ENCODE peak calls at places on chromosomes 7 and 10, in nine cellular contexts. L is SK-N-SH, Z is GM23248, K is neural progenitor cell, R is A549, O is GM23338, S is hepatocyte, V is neuronal stem cell, Q is MM.1S. A is an unnamed sample.

GRCh38 chr7:38192347-38192746 is 14.3 kb downstream of the STARD3NL start:
- DNase-seq in L (no peak), Z (no peak), K (no peak), R (no peak), O (no peak), S (no peak), V (no peak), Q (no peak), A (no peak)

GRCh38 chr7:10085231-10085630 is 888.4 kb upstream of the PHF14 start:
- DNase-seq in L (no peak), Z (no peak), K (no peak), R (no peak), O (no peak), S (no peak), V (no peak), Q (no peak), A (no peak)

GRCh38 chr10:69446650-69447151 is 4.6 kb upstream of the TSPAN15 start:
- DNase-seq in L (no peak), Z (peak), K (no peak), R (peak), O (no peak), S (peak), V (no peak), Q (no peak), A (peak)

GRCh38 chr7:101620991-101621390 is 8.1 kb downstream of the MYL10 start:
- DNase-seq in L (peak), Z (no peak), K (no peak), R (no peak), O (no peak), S (no peak), V (no peak), Q (no peak), A (no peak)

GRCh38 chr10:102123223-102123622 is 3.1 kb upstream of the LDB1 start:
- DNase-seq in L (no peak), Z (no peak), K (no peak), R (no peak), O (no peak), S (no peak), V (no peak), Q (no peak), A (no peak)

GRCh38 chr7:107742678-107743566 is 1.0 kb upstream of the CBLL1 start:
- DNase-seq in L (peak), Z (no peak), K (peak), R (peak), O (peak), S (peak), V (peak), Q (no peak), A (no peak)

GRCh38 chr10:69644658-69645295 is 14.7 kb downstream of the FAM241B start:
- DNase-seq in L (peak), Z (peak), K (peak), R (peak), O (peak), S (peak), V (peak), Q (no peak), A (peak)

GRCh38 chr7:44188480-44189225 is 586 bp downstream of the GCK start:
- DNase-seq in L (no peak), Z (no peak), K (no peak), R (no peak), O (no peak), S (no peak), V (no peak), Q (no peak), A (no peak)

GRCh38 chr10:100325164-100325563 is 4.9 kb downstream of the PKD2L1 start:
- DNase-seq in L (no peak), Z (peak), K (peak), R (no peak), O (peak), S (no peak), V (no peak), Q (no peak), A (no peak)

GRCh38 chr10:48506147-48506917 is 98.5 kb downstream of the ARHGAP22 start:
- DNase-seq in L (peak), Z (peak), K (no peak), R (peak), O (no peak), S (peak), V (no peak), Q (peak), A (peak)

GRCh38 chr7:35277359-35277758 is 23.5 kb upstream of the TBX20 start:
- DNase-seq in L (no peak), Z (no peak), K (no peak), R (no peak), O (no peak), S (no peak), V (no peak), Q (no peak), A (no peak)

GRCh38 chr10:131983780-131984179 is 2.1 kb upstream of the BNIP3 start:
- DNase-seq in L (no peak), Z (peak), K (no peak), R (peak), O (no peak), S (peak), V (no peak), Q (no peak), A (no peak)

GRCh38 chr7:126529833-126530232 is 722.9 kb downstream of the GRM8 start:
- DNase-seq in L (no peak), Z (no peak), K (no peak), R (no peak), O (no peak), S (no peak), V (no peak), Q (no peak), A (no peak)

GRCh38 chr10:78899996-78900714 is 168.6 kb upstream of the ZMIZ1 start:
- DNase-seq in L (no peak), Z (no peak), K (no peak), R (no peak), O (peak), S (peak), V (no peak), Q (no peak), A (no peak)

GRCh38 chr10:26540601-26541000 is 102.5 kb downstream of the APBB1IP start:
- DNase-seq in L (no peak), Z (no peak), K (peak), R (no peak), O (peak), S (no peak), V (peak), Q (no peak), A (no peak)

GRCh38 chr7:38574121-38574520 is 57.1 kb downstream of the AMPH start:
- DNase-seq in L (no peak), Z (peak), K (no peak), R (no peak), O (no peak), S (no peak), V (no peak), Q (no peak), A (no peak)

GRCh38 chr10:113167702-113168101 is 217.7 kb downstream of the TCF7L2 start:
- DNase-seq in L (peak), Z (no peak), K (no peak), R (no peak), O (no peak), S (no peak), V (no peak), Q (no peak), A (no peak)

GRCh38 chr10:24518981-24519597 is 204.6 kb downstream of the ARHGAP21 start:
- DNase-seq in L (peak), Z (peak), K (peak), R (peak), O (peak), S (peak), V (peak), Q (no peak), A (peak)
- H3K4me2 ChIP-seq in L (no peak), Z (peak), K (no peak), R (peak), O (no peak), S (peak), V (no peak), Q (no peak), A (peak)

GRCh38 chr10:90983940-90984549 is 63.2 kb upstream of the ANKRD1 start:
- DNase-seq in L (no peak), Z (no peak), K (no peak), R (no peak), O (peak), S (no peak), V (no peak), Q (no peak), A (no peak)
- H3K4me2 ChIP-seq in L (no peak), Z (no peak), K (no peak), R (no peak), O (no peak), S (no peak), V (no peak), Q (no peak), A (no peak)

GRCh38 chr7:30020535-30020934 is 6.0 kb downstream of the FKBP14 start:
- DNase-seq in L (no peak), Z (no peak), K (no peak), R (no peak), O (no peak), S (no peak), V (no peak), Q (peak), A (no peak)

GRCh38 chr7:30023524-30023923 is 3.0 kb downstream of the FKBP14 start:
- DNase-seq in L (no peak), Z (no peak), K (no peak), R (no peak), O (no peak), S (no peak), V (no peak), Q (no peak), A (no peak)

GRCh38 chr7:30026229-30027064 is at the start of gene FKBP14:
- DNase-seq in L (peak), Z (peak), K (peak), R (peak), O (peak), S (peak), V (peak), Q (peak), A (peak)

GRCh38 chr7:30019960-30020359 is 6.5 kb downstream of the FKBP14 start:
- DNase-seq in L (no peak), Z (peak), K (no peak), R (no peak), O (no peak), S (no peak), V (no peak), Q (no peak), A (no peak)

DNA sequence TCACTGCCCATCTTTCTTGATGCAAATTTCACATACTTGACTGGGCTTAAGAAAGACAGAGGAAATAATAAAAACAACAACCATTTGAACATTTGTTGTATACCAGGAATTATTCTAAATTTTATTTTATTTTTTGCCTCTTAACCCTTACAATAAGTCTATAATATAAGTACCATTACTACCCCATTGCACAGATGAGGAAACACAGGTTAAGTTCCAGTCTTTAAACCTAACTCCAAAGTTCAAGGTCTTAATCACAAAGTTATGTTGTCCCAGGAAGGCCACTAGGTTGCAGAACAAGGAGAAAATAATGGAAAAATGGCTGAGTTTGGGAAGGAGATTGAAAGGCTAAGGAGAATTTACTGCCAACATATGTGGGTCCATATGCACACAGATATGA is 3.5 kb downstream of the FKBP14 start:
- DNase-seq in L (no peak), Z (no peak), K (no peak), R (no peak), O (no peak), S (no peak), V (no peak), Q (no peak), A (no peak)
- H3K4me2 ChIP-seq in L (no peak), Z (no peak), K (no peak), R (no peak), O (no peak), S (peak), V (no peak), Q (no peak), A (no peak)

DNA sequence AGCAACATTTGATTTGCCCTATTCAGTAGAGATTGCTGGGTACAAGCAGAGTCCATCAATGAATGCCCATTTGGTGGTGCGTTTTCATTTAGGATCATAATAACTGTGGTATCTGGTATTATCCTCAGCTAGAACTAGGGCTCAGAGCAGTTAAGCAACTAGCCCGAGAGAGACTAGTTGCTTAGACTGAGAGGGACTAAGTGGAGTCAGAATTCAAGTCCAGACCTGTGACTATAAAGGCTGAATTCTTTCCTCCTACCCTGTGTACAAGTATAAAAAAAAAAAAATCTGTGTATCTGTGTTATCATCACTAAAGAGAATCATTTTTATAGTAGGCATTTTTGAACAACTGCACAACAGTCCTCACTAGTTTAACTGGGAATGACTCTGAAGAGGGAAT is 45.3 kb upstream of the DKK1 start:
- DNase-seq in L (no peak), Z (no peak), K (no peak), R (no peak), O (no peak), S (no peak), V (no peak), Q (no peak), A (no peak)
- H3K4me2 ChIP-seq in L (no peak), Z (no peak), K (no peak), R (no peak), O (no peak), S (no peak), V (no peak), Q (no peak), A (no peak)

DNA sequence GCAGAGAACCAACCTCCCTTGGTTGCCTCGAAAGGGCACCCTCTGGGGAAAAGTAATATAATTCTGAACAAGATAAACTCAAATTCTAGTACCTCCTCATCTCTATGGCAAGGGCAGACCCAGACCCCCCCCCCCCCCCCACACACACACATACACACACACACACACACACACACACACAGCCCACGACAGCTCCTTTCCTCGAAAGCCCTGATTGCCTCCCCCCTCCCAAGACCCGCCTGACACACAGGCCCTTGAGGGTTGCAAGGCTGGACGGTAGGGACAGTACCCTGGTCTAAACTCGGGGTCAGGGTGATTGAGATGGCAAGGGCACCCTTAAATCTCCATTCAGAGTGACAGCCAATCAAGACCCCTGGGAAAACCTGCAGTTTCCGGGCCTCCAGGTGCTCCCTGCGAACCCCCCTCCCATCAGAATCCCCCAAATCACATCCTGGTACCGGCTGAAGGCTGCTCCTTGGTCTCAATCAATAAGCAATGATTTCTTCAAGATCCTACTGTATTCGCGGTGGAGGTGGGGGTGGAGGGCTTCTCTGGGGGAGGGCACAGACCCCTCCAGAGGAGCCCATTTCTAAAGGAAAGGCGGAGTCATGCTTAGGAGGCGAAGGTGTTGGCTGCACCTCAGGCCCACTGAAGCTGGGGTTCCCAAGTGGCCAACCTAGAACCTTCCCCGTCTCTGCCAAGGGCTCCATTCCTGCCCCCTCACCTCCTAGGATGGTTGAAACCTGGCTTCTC is 100.7 kb downstream of the HIP1 start:
- DNase-seq in L (peak), Z (no peak), K (peak), R (no peak), O (peak), S (no peak), V (no peak), Q (no peak), A (no peak)
- H3K4me2 ChIP-seq in L (peak), Z (peak), K (peak), R (peak), O (peak), S (peak), V (peak), Q (no peak), A (peak)

GRCh38 chr10:96374985-96375830 is 16.4 kb upstream of the OPALIN start:
- DNase-seq in L (peak), Z (peak), K (peak), R (peak), O (peak), S (peak), V (peak), Q (peak), A (peak)

GRCh38 chr10:96376483-96376882 is 17.7 kb upstream of the OPALIN start:
- DNase-seq in L (no peak), Z (no peak), K (no peak), R (no peak), O (no peak), S (no peak), V (no peak), Q (no peak), A (no peak)

GRCh38 chr10:96374639-96374984 is 15.8 kb upstream of the OPALIN start:
- DNase-seq in L (peak), Z (no peak), K (peak), R (no peak), O (peak), S (no peak), V (no peak), Q (no peak), A (no peak)

GRCh38 chr10:96371356-96371755 is 12.6 kb upstream of the OPALIN start:
- DNase-seq in L (no peak), Z (no peak), K (no peak), R (no peak), O (no peak), S (no peak), V (no peak), Q (no peak), A (no peak)

DNA sequence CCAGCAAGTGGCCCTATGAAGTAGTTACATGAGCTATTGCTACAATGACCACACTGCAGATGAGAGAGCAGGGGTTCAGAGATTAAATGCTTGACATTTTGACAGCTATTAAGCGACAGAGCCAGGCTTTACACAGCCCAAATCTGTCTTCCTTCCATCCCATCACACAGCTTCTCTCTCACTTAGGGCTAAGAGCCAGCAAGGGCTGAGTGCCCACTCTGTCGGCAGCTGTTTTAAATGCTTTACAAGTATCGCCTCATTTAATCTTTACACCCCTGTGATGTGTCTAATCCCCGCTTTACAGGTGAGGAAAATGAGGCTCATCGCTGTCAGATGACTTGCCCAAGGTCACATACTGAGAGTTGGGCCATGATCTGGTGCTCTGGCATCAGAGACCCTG is 15.2 kb upstream of the OPALIN start:
- DNase-seq in L (no peak), Z (no peak), K (no peak), R (no peak), O (no peak), S (no peak), V (no peak), Q (no peak), A (no peak)
- H3K4me2 ChIP-seq in L (no peak), Z (no peak), K (no peak), R (no peak), O (no peak), S (no peak), V (no peak), Q (no peak), A (no peak)

DNA sequence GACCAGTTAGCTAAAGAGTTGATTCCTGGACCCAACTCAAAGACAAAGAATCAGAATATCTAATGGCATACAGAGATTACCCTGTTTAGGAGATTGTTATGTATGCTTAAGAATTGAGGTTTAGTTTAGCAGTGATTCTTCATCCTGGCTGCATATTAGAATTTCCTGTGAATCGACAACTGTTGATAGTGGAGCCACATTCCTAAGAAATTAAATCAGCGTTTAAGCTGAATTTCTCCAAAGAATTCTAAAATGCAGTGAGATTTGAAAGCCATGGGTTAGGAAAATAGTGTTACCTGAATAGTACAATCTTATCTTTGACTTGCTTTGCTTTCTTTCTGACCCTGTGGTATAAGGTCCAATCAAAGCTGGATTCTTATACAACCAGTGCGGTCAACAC is 16.4 kb upstream of the FERD3L start:
- DNase-seq in L (no peak), Z (peak), K (no peak), R (no peak), O (no peak), S (no peak), V (no peak), Q (no peak), A (no peak)
- H3K4me2 ChIP-seq in L (no peak), Z (no peak), K (no peak), R (no peak), O (no peak), S (no peak), V (no peak), Q (no peak), A (no peak)

GRCh38 chr7:74028321-74028812 is 394 bp downstream of the ELN start:
- DNase-seq in L (no peak), Z (no peak), K (no peak), R (no peak), O (no peak), S (no peak), V (no peak), Q (no peak), A (no peak)

GRCh38 chr7:74026406-74027123 is 1.4 kb upstream of the ELN start:
- DNase-seq in L (peak), Z (peak), K (peak), R (peak), O (peak), S (peak), V (peak), Q (peak), A (peak)

GRCh38 chr7:74027124-74027682 is 770 bp upstream of the ELN start:
- DNase-seq in L (peak), Z (no peak), K (no peak), R (no peak), O (no peak), S (no peak), V (no peak), Q (no peak), A (no peak)

GRCh38 chr7:74029094-74029785 is 1.3 kb downstream of the ELN start:
- DNase-seq in L (no peak), Z (no peak), K (no peak), R (no peak), O (no peak), S (no peak), V (no peak), Q (no peak), A (no peak)

DNA sequence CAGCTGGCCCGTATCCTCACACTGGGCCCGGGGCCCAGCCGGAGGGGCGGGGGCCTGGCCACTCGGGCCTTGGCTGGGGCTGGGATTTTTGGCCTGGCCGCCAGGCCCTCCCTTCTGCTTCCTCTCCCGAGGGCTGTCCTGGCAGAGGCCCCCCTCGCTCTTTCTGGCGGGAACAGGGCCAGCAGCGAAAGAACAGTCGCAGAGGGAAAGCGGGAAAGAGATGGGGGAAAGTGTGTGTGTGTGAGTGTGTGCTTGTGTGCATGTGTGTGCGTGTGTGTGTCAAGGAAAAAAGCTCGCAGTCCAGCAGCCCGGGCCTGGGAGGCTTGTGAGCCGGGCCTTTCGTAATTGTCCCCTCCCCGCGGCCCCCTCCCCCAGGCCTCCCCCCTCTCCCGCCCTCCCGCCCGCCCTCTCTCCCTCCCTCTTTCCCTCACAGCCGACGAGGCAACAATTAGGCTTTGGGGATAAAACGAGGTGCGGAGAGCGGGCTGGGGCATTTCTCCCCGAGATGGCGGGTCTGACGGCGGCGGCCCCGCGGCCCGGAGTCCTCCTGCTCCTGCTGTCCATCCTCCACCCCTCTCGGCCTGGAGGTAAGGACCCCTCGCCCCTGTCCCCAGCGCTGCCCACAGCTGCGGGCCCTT is at the start of gene ELN:
- DNase-seq in L (peak), Z (peak), K (peak), R (no peak), O (peak), S (peak), V (no peak), Q (no peak), A (no peak)
- H3K4me2 ChIP-seq in L (no peak), Z (peak), K (peak), R (peak), O (peak), S (peak), V (peak), Q (no peak), A (peak)

GRCh38 chr10:12719365-12719764 is 282.1 kb downstream of the CCDC3 start:
- DNase-seq in L (no peak), Z (peak), K (no peak), R (no peak), O (no peak), S (no peak), V (no peak), Q (no peak), A (no peak)
- H3K4me2 ChIP-seq in L (no peak), Z (peak), K (no peak), R (peak), O (no peak), S (no peak), V (no peak), Q (no peak), A (peak)